ENCODE peak calls at places on chromosome 21, in seven cellular contexts. One of them, this sample, is unnamed.

GRCh38 chr21:38088916-38089762 is 167.7 kb upstream of the KCNJ15 start:
- DNase-seq in NCI-H2029 treated with DMSO at 0.1 percent for 48 hours: no peak
- DNase-seq in WTC11: no peak
- DNase-seq in mammary epithelial cell: no peak
- DNase-seq in cardiac fibroblast: no peak
- DNase-seq in skeletal muscle cell: no peak
- DNase-seq in omental fat pad: no peak
- DNase-seq in this sample: no peak

GRCh38 chr21:46145840-46146691 is 9.3 kb downstream of the FTCD start:
- DNase-seq in NCI-H2029 treated with DMSO at 0.1 percent for 48 hours: no peak
- DNase-seq in WTC11: peak
- DNase-seq in mammary epithelial cell: no peak
- DNase-seq in cardiac fibroblast: no peak
- DNase-seq in skeletal muscle cell: no peak
- DNase-seq in omental fat pad: no peak
- DNase-seq in this sample: no peak

GRCh38 chr21:35628331-35628730 is 432.0 kb downstream of the SETD4 start:
- DNase-seq in NCI-H2029 treated with DMSO at 0.1 percent for 48 hours: no peak
- DNase-seq in WTC11: no peak
- DNase-seq in mammary epithelial cell: no peak
- DNase-seq in cardiac fibroblast: no peak
- DNase-seq in skeletal muscle cell: no peak
- DNase-seq in omental fat pad: no peak
- DNase-seq in this sample: no peak

GRCh38 chr21:31974454-31974985 is 101.7 kb downstream of the HUNK start:
- DNase-seq in NCI-H2029 treated with DMSO at 0.1 percent for 48 hours: no peak
- DNase-seq in WTC11: peak
- DNase-seq in mammary epithelial cell: no peak
- DNase-seq in cardiac fibroblast: no peak
- DNase-seq in skeletal muscle cell: no peak
- DNase-seq in omental fat pad: no peak
- DNase-seq in this sample: no peak

GRCh38 chr21:43935711-43936110 is 70.7 kb downstream of the AGPAT3 start:
- DNase-seq in NCI-H2029 treated with DMSO at 0.1 percent for 48 hours: no peak
- DNase-seq in WTC11: no peak
- DNase-seq in mammary epithelial cell: no peak
- DNase-seq in cardiac fibroblast: no peak
- DNase-seq in skeletal muscle cell: no peak
- DNase-seq in omental fat pad: no peak
- DNase-seq in this sample: no peak

GRCh38 chr21:38859852-38860251 is 54.1 kb downstream of the ETS2 start:
- DNase-seq in NCI-H2029 treated with DMSO at 0.1 percent for 48 hours: no peak
- DNase-seq in WTC11: no peak
- DNase-seq in mammary epithelial cell: peak
- DNase-seq in cardiac fibroblast: no peak
- DNase-seq in skeletal muscle cell: no peak
- DNase-seq in omental fat pad: no peak
- DNase-seq in this sample: no peak

GRCh38 chr21:19433623-19434022 is 1030.0 kb upstream of the TMPRSS15 start:
- DNase-seq in NCI-H2029 treated with DMSO at 0.1 percent for 48 hours: no peak
- DNase-seq in WTC11: no peak
- DNase-seq in mammary epithelial cell: no peak
- DNase-seq in cardiac fibroblast: no peak
- DNase-seq in skeletal muscle cell: no peak
- DNase-seq in omental fat pad: no peak
- DNase-seq in this sample: no peak

GRCh38 chr21:44024257-44024656 is 12.1 kb downstream of the TRAPPC10 start:
- DNase-seq in NCI-H2029 treated with DMSO at 0.1 percent for 48 hours: no peak
- DNase-seq in WTC11: no peak
- DNase-seq in mammary epithelial cell: no peak
- DNase-seq in cardiac fibroblast: no peak
- DNase-seq in skeletal muscle cell: no peak
- DNase-seq in omental fat pad: no peak
- DNase-seq in this sample: no peak

GRCh38 chr21:15071012-15071411 is 6.2 kb upstream of the NRIP1 start:
- DNase-seq in NCI-H2029 treated with DMSO at 0.1 percent for 48 hours: no peak
- DNase-seq in WTC11: peak
- DNase-seq in mammary epithelial cell: no peak
- DNase-seq in cardiac fibroblast: no peak
- DNase-seq in skeletal muscle cell: no peak
- DNase-seq in omental fat pad: no peak
- DNase-seq in this sample: no peak

GRCh38 chr21:37073417-37074194 is 552 bp downstream of the TTC3 start:
- DNase-seq in NCI-H2029 treated with DMSO at 0.1 percent for 48 hours: no peak
- DNase-seq in WTC11: no peak
- DNase-seq in mammary epithelial cell: no peak
- DNase-seq in cardiac fibroblast: peak
- DNase-seq in skeletal muscle cell: no peak
- DNase-seq in omental fat pad: no peak
- DNase-seq in this sample: no peak

GRCh38 chr21:19109694-19110093 is 706.1 kb upstream of the TMPRSS15 start:
- DNase-seq in NCI-H2029 treated with DMSO at 0.1 percent for 48 hours: no peak
- DNase-seq in WTC11: no peak
- DNase-seq in mammary epithelial cell: no peak
- DNase-seq in cardiac fibroblast: no peak
- DNase-seq in skeletal muscle cell: no peak
- DNase-seq in omental fat pad: no peak
- DNase-seq in this sample: no peak

GRCh38 chr21:34351786-34352241 is 12.0 kb upstream of the KCNE2 start:
- DNase-seq in NCI-H2029 treated with DMSO at 0.1 percent for 48 hours: peak
- DNase-seq in WTC11: no peak
- DNase-seq in mammary epithelial cell: no peak
- DNase-seq in cardiac fibroblast: peak
- DNase-seq in skeletal muscle cell: no peak
- DNase-seq in omental fat pad: no peak
- DNase-seq in this sample: peak

GRCh38 chr21:45511007-45511406 is 31.2 kb downstream of the SLC19A1 start:
- DNase-seq in NCI-H2029 treated with DMSO at 0.1 percent for 48 hours: no peak
- DNase-seq in WTC11: no peak
- DNase-seq in mammary epithelial cell: no peak
- DNase-seq in cardiac fibroblast: no peak
- DNase-seq in skeletal muscle cell: no peak
- DNase-seq in omental fat pad: no peak
- DNase-seq in this sample: no peak

GRCh38 chr21:29477347-29477746 is 178.6 kb downstream of the BACH1 start:
- DNase-seq in NCI-H2029 treated with DMSO at 0.1 percent for 48 hours: no peak
- DNase-seq in WTC11: no peak
- DNase-seq in mammary epithelial cell: no peak
- DNase-seq in cardiac fibroblast: no peak
- DNase-seq in skeletal muscle cell: no peak
- DNase-seq in omental fat pad: no peak
- DNase-seq in this sample: no peak

GRCh38 chr21:42149656-42150457 is 69.1 kb upstream of the ABCG1 start:
- DNase-seq in NCI-H2029 treated with DMSO at 0.1 percent for 48 hours: no peak
- DNase-seq in WTC11: no peak
- DNase-seq in mammary epithelial cell: peak
- DNase-seq in cardiac fibroblast: no peak
- DNase-seq in skeletal muscle cell: no peak
- DNase-seq in omental fat pad: peak
- DNase-seq in this sample: no peak

GRCh38 chr21:30146558-30147282 is 19.9 kb downstream of the CLDN17 start:
- DNase-seq in NCI-H2029 treated with DMSO at 0.1 percent for 48 hours: no peak
- DNase-seq in WTC11: no peak
- DNase-seq in mammary epithelial cell: peak
- DNase-seq in cardiac fibroblast: no peak
- DNase-seq in skeletal muscle cell: no peak
- DNase-seq in omental fat pad: no peak
- DNase-seq in this sample: peak

GRCh38 chr21:33360281-33360680 is 35.5 kb downstream of the IFNAR1 start:
- DNase-seq in NCI-H2029 treated with DMSO at 0.1 percent for 48 hours: no peak
- DNase-seq in WTC11: no peak
- DNase-seq in mammary epithelial cell: no peak
- DNase-seq in cardiac fibroblast: peak
- DNase-seq in skeletal muscle cell: no peak
- DNase-seq in omental fat pad: no peak
- DNase-seq in this sample: no peak

GRCh38 chr21:44695176-44695575 is 1.8 kb upstream of the KRTAP10-12 start:
- DNase-seq in NCI-H2029 treated with DMSO at 0.1 percent for 48 hours: no peak
- DNase-seq in WTC11: no peak
- DNase-seq in mammary epithelial cell: no peak
- DNase-seq in cardiac fibroblast: no peak
- DNase-seq in skeletal muscle cell: no peak
- DNase-seq in omental fat pad: no peak
- DNase-seq in this sample: no peak

GRCh38 chr21:39136711-39137110 is 46.5 kb downstream of the PSMG1 start:
- DNase-seq in NCI-H2029 treated with DMSO at 0.1 percent for 48 hours: no peak
- DNase-seq in WTC11: no peak
- DNase-seq in mammary epithelial cell: peak
- DNase-seq in cardiac fibroblast: no peak
- DNase-seq in skeletal muscle cell: no peak
- DNase-seq in omental fat pad: no peak
- DNase-seq in this sample: no peak

GRCh38 chr21:38386967-38387366 is 111.3 kb downstream of the ERG start:
- DNase-seq in NCI-H2029 treated with DMSO at 0.1 percent for 48 hours: no peak
- DNase-seq in WTC11: no peak
- DNase-seq in mammary epithelial cell: peak
- DNase-seq in cardiac fibroblast: no peak
- DNase-seq in skeletal muscle cell: no peak
- DNase-seq in omental fat pad: no peak
- DNase-seq in this sample: no peak

GRCh38 chr21:29240136-29240535 is 58.6 kb upstream of the BACH1 start:
- DNase-seq in NCI-H2029 treated with DMSO at 0.1 percent for 48 hours: no peak
- DNase-seq in WTC11: no peak
- DNase-seq in mammary epithelial cell: no peak
- DNase-seq in cardiac fibroblast: no peak
- DNase-seq in skeletal muscle cell: no peak
- DNase-seq in omental fat pad: no peak
- DNase-seq in this sample: no peak

GRCh38 chr21:17921579-17922530 is 102.7 kb upstream of the C21orf91 start:
- DNase-seq in NCI-H2029 treated with DMSO at 0.1 percent for 48 hours: no peak
- DNase-seq in WTC11: no peak
- DNase-seq in mammary epithelial cell: peak
- DNase-seq in cardiac fibroblast: peak
- DNase-seq in skeletal muscle cell: peak
- DNase-seq in omental fat pad: no peak
- DNase-seq in this sample: peak

GRCh38 chr21:45866473-45867010 is 115.0 kb upstream of the COL6A1 start:
- DNase-seq in NCI-H2029 treated with DMSO at 0.1 percent for 48 hours: no peak
- DNase-seq in WTC11: no peak
- DNase-seq in mammary epithelial cell: no peak
- DNase-seq in cardiac fibroblast: no peak
- DNase-seq in skeletal muscle cell: no peak
- DNase-seq in omental fat pad: no peak
- DNase-seq in this sample: no peak

GRCh38 chr21:42421018-42421793 is 17.5 kb downstream of the UBASH3A start:
- DNase-seq in NCI-H2029 treated with DMSO at 0.1 percent for 48 hours: no peak
- DNase-seq in WTC11: no peak
- DNase-seq in mammary epithelial cell: no peak
- DNase-seq in cardiac fibroblast: no peak
- DNase-seq in skeletal muscle cell: no peak
- DNase-seq in omental fat pad: no peak
- DNase-seq in this sample: no peak

GRCh38 chr21:37561506-37561905 is 194.9 kb downstream of the DYRK1A start:
- DNase-seq in NCI-H2029 treated with DMSO at 0.1 percent for 48 hours: no peak
- DNase-seq in WTC11: no peak
- DNase-seq in mammary epithelial cell: no peak
- DNase-seq in cardiac fibroblast: no peak
- DNase-seq in skeletal muscle cell: no peak
- DNase-seq in omental fat pad: no peak
- DNase-seq in this sample: no peak

GRCh38 chr21:40053007-40053406 is 185.8 kb downstream of the PCP4 start:
- DNase-seq in NCI-H2029 treated with DMSO at 0.1 percent for 48 hours: peak
- DNase-seq in WTC11: no peak
- DNase-seq in mammary epithelial cell: no peak
- DNase-seq in cardiac fibroblast: no peak
- DNase-seq in skeletal muscle cell: no peak
- DNase-seq in omental fat pad: no peak
- DNase-seq in this sample: peak

GRCh38 chr21:35658242-35658641 is 402.1 kb downstream of the SETD4 start:
- DNase-seq in NCI-H2029 treated with DMSO at 0.1 percent for 48 hours: no peak
- DNase-seq in WTC11: no peak
- DNase-seq in mammary epithelial cell: peak
- DNase-seq in cardiac fibroblast: peak
- DNase-seq in skeletal muscle cell: peak
- DNase-seq in omental fat pad: no peak
- DNase-seq in this sample: no peak

GRCh38 chr21:41804381-41804780 is 37.5 kb upstream of the RIPK4 start:
- DNase-seq in NCI-H2029 treated with DMSO at 0.1 percent for 48 hours: no peak
- DNase-seq in WTC11: no peak
- DNase-seq in mammary epithelial cell: no peak
- DNase-seq in cardiac fibroblast: no peak
- DNase-seq in skeletal muscle cell: no peak
- DNase-seq in omental fat pad: no peak
- DNase-seq in this sample: no peak

GRCh38 chr21:31489014-31489413 is 145.0 kb upstream of the TIAM1 start:
- DNase-seq in NCI-H2029 treated with DMSO at 0.1 percent for 48 hours: no peak
- DNase-seq in WTC11: no peak
- DNase-seq in mammary epithelial cell: no peak
- DNase-seq in cardiac fibroblast: no peak
- DNase-seq in skeletal muscle cell: no peak
- DNase-seq in omental fat pad: no peak
- DNase-seq in this sample: no peak

GRCh38 chr21:14531927-14532326 is 14.2 kb downstream of the SAMSN1 start:
- DNase-seq in NCI-H2029 treated with DMSO at 0.1 percent for 48 hours: no peak
- DNase-seq in WTC11: no peak
- DNase-seq in mammary epithelial cell: no peak
- DNase-seq in cardiac fibroblast: no peak
- DNase-seq in skeletal muscle cell: no peak
- DNase-seq in omental fat pad: no peak
- DNase-seq in this sample: no peak

GRCh38 chr21:45280178-45280821 is 7.4 kb downstream of the POFUT2 start:
- DNase-seq in NCI-H2029 treated with DMSO at 0.1 percent for 48 hours: no peak
- DNase-seq in WTC11: peak
- DNase-seq in mammary epithelial cell: no peak
- DNase-seq in cardiac fibroblast: no peak
- DNase-seq in skeletal muscle cell: no peak
- DNase-seq in omental fat pad: no peak
- DNase-seq in this sample: no peak

GRCh38 chr21:15250384-15250783 is 185.6 kb upstream of the NRIP1 start:
- DNase-seq in NCI-H2029 treated with DMSO at 0.1 percent for 48 hours: no peak
- DNase-seq in WTC11: no peak
- DNase-seq in mammary epithelial cell: peak
- DNase-seq in cardiac fibroblast: no peak
- DNase-seq in skeletal muscle cell: no peak
- DNase-seq in omental fat pad: no peak
- DNase-seq in this sample: no peak

GRCh38 chr21:43192501-43193081 is 23.8 kb downstream of the CRYAA start:
- DNase-seq in NCI-H2029 treated with DMSO at 0.1 percent for 48 hours: no peak
- DNase-seq in WTC11: peak
- DNase-seq in mammary epithelial cell: no peak
- DNase-seq in cardiac fibroblast: no peak
- DNase-seq in skeletal muscle cell: no peak
- DNase-seq in omental fat pad: no peak
- DNase-seq in this sample: no peak

GRCh38 chr21:29193907-29194306 is 63.5 kb downstream of the MAP3K7CL start:
- DNase-seq in NCI-H2029 treated with DMSO at 0.1 percent for 48 hours: no peak
- DNase-seq in WTC11: no peak
- DNase-seq in mammary epithelial cell: no peak
- DNase-seq in cardiac fibroblast: no peak
- DNase-seq in skeletal muscle cell: no peak
- DNase-seq in omental fat pad: no peak
- DNase-seq in this sample: no peak

GRCh38 chr21:32806810-32807386 is 35.3 kb upstream of the PAXBP1 start:
- DNase-seq in NCI-H2029 treated with DMSO at 0.1 percent for 48 hours: no peak
- DNase-seq in WTC11: no peak
- DNase-seq in mammary epithelial cell: peak
- DNase-seq in cardiac fibroblast: no peak
- DNase-seq in skeletal muscle cell: no peak
- DNase-seq in omental fat pad: no peak
- DNase-seq in this sample: no peak

This sample was measured in LNCaP clone FGC.